ENCODE peak calls at places on chromosomes 4 and X, in four cellular contexts. X is WTC11, T is GM12878, J is K562. H is an unnamed sample.

GRCh38 chrX:153875391-153876111 is 10.4 kb downstream of the L1CAM start:
- DNase-seq in J (peak), T (no peak), X (peak), H (no peak)

GRCh38 chr4:10733016-10733415 is 48.4 kb upstream of the CLNK start:
- DNase-seq in T (no peak), J (no peak), X (no peak), H (no peak)

GRCh38 chrX:9816094-9816700 is 30.0 kb downstream of the SHROOM2 start:
- DNase-seq in T (no peak), J (no peak), X (no peak), H (no peak)

GRCh38 chr4:137711502-137711901 is 179.2 kb upstream of the PCDH18 start:
- DNase-seq in J (no peak), X (no peak), T (no peak), H (no peak)

GRCh38 chrX:68627986-68628385 is 19.5 kb upstream of the STARD8 start:
- DNase-seq in T (no peak), X (no peak), J (no peak), H (no peak)

GRCh38 chr4:109125084-109125483 is 177.4 kb downstream of the COL25A1 start:
- DNase-seq in T (no peak), J (peak), X (no peak), H (no peak)

GRCh38 chrX:97691901-97692455 is 808.3 kb downstream of the RPA4 start:
- DNase-seq in J (no peak), X (no peak), T (no peak), H (no peak)

GRCh38 chr4:22099896-22100295 is 151.3 kb upstream of the KCNIP4 start:
- DNase-seq in J (no peak), X (no peak), T (no peak), H (no peak)

GRCh38 chr4:4990857-4991540 is 28.3 kb downstream of the CYTL1 start:
- DNase-seq in T (no peak), X (no peak), J (peak), H (no peak)

GRCh38 chrX:115906276-115906675 is 264.3 kb upstream of the AGTR2 start:
- DNase-seq in J (no peak), T (no peak), X (no peak), H (no peak)

GRCh38 chr4:159723341-159724048 is 620.6 kb downstream of the RAPGEF2 start:
- DNase-seq in J (no peak), T (no peak), X (no peak), H (no peak)

GRCh38 chrX:15915959-15916703 is 61.5 kb upstream of the AP1S2 start:
- DNase-seq in J (no peak), T (no peak), X (no peak), H (no peak)

GRCh38 chrX:57817302-57817701 is 93.0 kb downstream of the ZXDA start:
- DNase-seq in J (no peak), T (no peak), X (no peak), H (no peak)

GRCh38 chr4:143185253-143186107 is 763 bp downstream of the USP38 start:
- DNase-seq in T (no peak), J (peak), X (peak), H (peak)

GRCh38 chr4:26892480-26893150 is 32.0 kb downstream of the STIM2 start:
- DNase-seq in T (no peak), J (no peak), X (no peak), H (no peak)

GRCh38 chrX:140712413-140713173 is 3.0 kb downstream of the LINC00632 start:
- DNase-seq in X (peak), T (no peak), J (no peak), H (no peak)

GRCh38 chr4:6357476-6357875 is 87.8 kb downstream of the WFS1 start:
- DNase-seq in X (no peak), J (no peak), T (no peak), H (no peak)

GRCh38 chrX:79259073-79259689 is 108.0 kb downstream of the ITM2A start:
- DNase-seq in X (no peak), J (no peak), T (peak), H (no peak)

GRCh38 chr4:22524895-22525294 is 9.0 kb upstream of the ADGRA3 start:
- DNase-seq in T (no peak), J (no peak), X (no peak), H (no peak)

GRCh38 chr4:168511780-168512467 is 15.1 kb downstream of the PALLD start:
- DNase-seq in T (no peak), X (peak), J (no peak), H (no peak)

GRCh38 chrX:119605739-119606507 is at the start of gene NKRF:
- DNase-seq in T (peak), J (peak), X (peak), H (peak)

GRCh38 chrX:87727615-87728014 is 210.0 kb downstream of the KLHL4 start:
- DNase-seq in J (peak), T (no peak), X (no peak), H (no peak)

GRCh38 chr4:16227462-16227868 is 1.2 kb upstream of the TAPT1 start:
- DNase-seq in X (no peak), J (no peak), T (no peak), H (peak)

GRCh38 chr4:159540501-159540900 is 437.6 kb downstream of the RAPGEF2 start:
- DNase-seq in T (no peak), J (no peak), X (peak), H (no peak)

GRCh38 chrX:69130448-69130847 is 34.8 kb downstream of the PJA1 start:
- DNase-seq in J (no peak), T (no peak), X (no peak), H (no peak)

GRCh38 chr4:6538111-6538510 is 36.9 kb upstream of the MAN2B2 start:
- DNase-seq in T (no peak), J (no peak), X (no peak), H (no peak)

GRCh38 chrX:74242050-74242449 is 61.9 kb upstream of the ZCCHC13 start:
- DNase-seq in T (no peak), X (no peak), J (no peak), H (peak)

GRCh38 chrX:85622635-85623034 is 243.2 kb upstream of the POF1B start:
- DNase-seq in T (no peak), J (no peak), X (no peak), H (no peak)

GRCh38 chr4:53527930-53528329 is 63.4 kb downstream of the LNX1 start:
- DNase-seq in J (no peak), X (no peak), T (no peak), H (no peak)

GRCh38 chr4:184369871-184370270 is 104.5 kb downstream of the IRF2 start:
- DNase-seq in J (no peak), X (no peak), T (no peak), H (no peak)

GRCh38 chr4:4666187-4666586 is 124.3 kb upstream of the STX18 start:
- DNase-seq in J (no peak), X (no peak), T (no peak), H (no peak)

GRCh38 chrX:53330331-53330730 is 48.9 kb upstream of the IQSEC2 start:
- DNase-seq in T (no peak), X (no peak), J (no peak), H (no peak)

GRCh38 chrX:45502396-45502795 is 301.7 kb upstream of the DIPK2B start:
- DNase-seq in T (no peak), X (no peak), J (no peak), H (peak)

DNA sequence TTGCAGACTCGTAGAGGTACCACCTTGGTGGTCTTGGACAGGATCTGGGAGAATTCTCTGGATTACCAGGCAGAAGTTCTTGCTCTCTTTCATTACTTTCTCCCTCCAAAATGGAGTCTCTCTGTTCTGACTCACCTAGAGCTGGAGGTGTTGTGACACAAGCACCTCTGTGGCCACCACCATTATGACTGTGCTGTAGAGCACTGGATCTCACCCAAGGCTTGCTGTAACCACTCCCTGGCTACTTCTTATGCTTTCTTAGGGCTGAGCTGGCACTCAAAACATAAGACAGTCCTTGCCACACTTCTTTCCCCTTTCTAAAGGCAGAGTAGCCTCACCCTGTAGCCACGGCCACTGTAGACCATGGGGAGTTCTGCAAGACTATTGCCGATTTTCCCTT is 296.6 kb upstream of the DIPK2B start:
- DNase-seq in T (no peak), X (no peak), J (no peak), H (no peak)
- TF ChIP-seq USF2 in T (no peak), X (no peak), J (no peak), H (no peak)

GRCh38 chr4:56406151-56406550 is 18.9 kb upstream of the AASDH start:
- DNase-seq in X (no peak), J (no peak), T (no peak), H (no peak)
- TF ChIP-seq TCF7 in X (no peak), J (no peak), T (no peak), H (no peak)

GRCh38 chr4:139555073-139555704 is 830 bp downstream of the SETD7 start:
- DNase-seq in J (peak), X (peak), T (no peak), H (no peak)
- TF ChIP-seq ATF3 in J (no peak), X (no peak), T (no peak), H (no peak)

DNA sequence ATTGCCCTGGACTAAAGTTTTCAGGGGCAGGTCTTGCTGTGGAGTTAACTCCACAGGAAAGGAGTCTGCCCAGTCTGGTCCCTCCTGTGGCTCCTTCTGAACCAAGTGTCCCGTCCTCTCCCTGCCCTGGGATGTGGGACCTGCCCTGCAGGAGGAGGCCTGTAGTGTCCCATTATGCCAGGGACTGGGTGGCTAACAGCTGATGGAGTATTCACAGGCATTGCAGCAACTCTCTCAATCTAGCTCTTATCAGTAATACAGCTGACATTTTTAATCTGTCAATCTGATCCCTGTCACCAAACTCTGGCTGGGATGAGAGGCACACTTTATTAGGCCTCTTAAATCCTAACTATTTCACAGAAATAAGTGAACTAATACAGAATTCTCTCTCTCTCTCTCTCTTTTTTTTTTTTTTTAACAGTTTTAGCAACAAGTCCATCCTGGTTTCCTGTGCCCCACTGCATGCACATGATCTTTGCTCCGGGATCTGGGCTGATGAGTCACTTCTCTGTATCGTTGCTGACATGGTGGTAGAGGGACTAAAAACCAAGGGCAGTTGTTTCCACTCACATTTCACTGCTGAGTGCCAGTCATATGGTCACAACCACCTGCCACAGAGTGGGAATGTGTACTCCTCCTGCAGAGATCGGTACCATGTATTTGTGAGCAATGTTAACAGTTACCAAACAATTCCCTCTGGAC is 39.1 kb downstream of the HAND2 start:
- DNase-seq in T (no peak), X (no peak), J (no peak), H (peak)
- TF ChIP-seq USF2 in T (no peak), X (no peak), J (no peak), H (no peak)

GRCh38 chr4:105306158-105306781 is 159.6 kb downstream of the TET2 start:
- DNase-seq in J (no peak), T (peak), X (no peak), H (no peak)
- TF ChIP-seq TCF7 in J (no peak), T (no peak), X (no peak), H (no peak)

GRCh38 chr4:20317424-20317985 is 65.8 kb downstream of the SLIT2 start:
- DNase-seq in T (no peak), X (no peak), J (no peak), H (no peak)

GRCh38 chr4:20318011-20318898 is 66.5 kb downstream of the SLIT2 start:
- DNase-seq in J (no peak), T (no peak), X (no peak), H (no peak)

GRCh38 chr4:20311863-20312262 is 60.2 kb downstream of the SLIT2 start:
- DNase-seq in J (no peak), T (no peak), X (no peak), H (no peak)

GRCh38 chr4:20318899-20319291 is 67.2 kb downstream of the SLIT2 start:
- DNase-seq in X (no peak), T (no peak), J (no peak), H (no peak)

DNA sequence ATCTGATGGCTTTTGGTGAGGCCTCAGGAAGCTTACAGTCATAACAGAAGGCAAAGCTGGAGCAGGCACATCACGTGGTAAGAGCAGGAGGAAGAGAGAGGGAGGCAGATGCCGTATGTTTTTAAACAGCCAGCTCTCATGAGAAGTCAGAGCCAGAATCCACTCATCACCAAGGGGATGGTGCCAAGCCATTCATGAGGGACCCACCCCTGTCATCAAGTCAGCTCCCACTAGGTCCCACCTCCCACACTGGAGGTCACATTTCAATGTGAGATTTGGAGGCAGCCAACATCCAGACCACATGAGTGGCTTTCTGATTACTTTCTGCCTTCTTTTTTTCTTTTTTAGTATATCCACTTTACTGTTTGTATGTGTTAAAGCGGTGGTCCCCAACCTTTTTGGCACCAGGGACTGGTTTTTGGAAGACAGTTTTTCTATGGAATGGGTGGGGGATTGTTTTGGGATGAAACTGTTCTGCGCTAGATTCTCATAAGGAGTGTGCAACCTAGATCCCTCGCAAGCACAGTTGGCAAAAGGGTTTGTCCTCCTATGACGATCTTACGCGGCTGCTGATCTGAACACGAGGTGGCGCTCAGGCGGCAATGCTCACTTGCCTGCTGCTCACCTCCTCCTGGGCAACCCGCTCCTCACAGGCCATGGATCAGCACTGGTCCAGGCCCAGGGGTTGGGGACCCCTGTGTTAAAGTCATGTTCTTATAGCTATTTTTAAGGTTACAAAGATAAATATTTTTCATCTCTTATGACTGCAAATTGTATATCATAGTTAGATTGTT is 61.7 kb downstream of the SLIT2 start:
- DNase-seq in X (peak), T (peak), J (no peak), H (peak)
- TF ChIP-seq ATF3 in X (no peak), T (no peak), J (no peak), H (no peak)

GRCh38 chr4:145935253-145936141 is 3.1 kb downstream of the ZNF827 start:
- DNase-seq in J (no peak), X (peak), T (peak), H (peak)
- TF ChIP-seq USF2 in J (no peak), X (no peak), T (no peak), H (no peak)

H was measured in HepG2.